ENCODE peak calls at places on chromosomes 7 and 10, in five cellular contexts. I is lower lobe of right lung, Y is pancreas, F is Peyer's patch, W is aorta. U is an unnamed sample.

GRCh38 chr7:117673367-117673766 is 193.5 kb downstream of the CFTR start:
- DNase-seq in Y (peak; percentile 52), W (no peak), I (peak; percentile 69), F (peak; percentile 63), U (no peak)

GRCh38 chr7:116273283-116273917 is 63.1 kb downstream of the TES start:
- DNase-seq in Y (no peak), W (no peak), F (no peak), I (no peak), U (no peak)

GRCh38 chr10:99733366-99733765 is 1.3 kb downstream of the CUTC start:
- DNase-seq in F (no peak), W (no peak), I (no peak), Y (no peak), U (no peak)

GRCh38 chr10:109969907-109970306 is 37.9 kb upstream of the ADD3 start:
- DNase-seq in W (no peak), I (no peak), F (no peak), Y (no peak), U (no peak)

GRCh38 chr10:90193240-90193985 is 492.0 kb downstream of the KIF20B start:
- DNase-seq in W (no peak), Y (no peak), F (no peak), I (no peak), U (no peak)

GRCh38 chr7:84362828-84363227 is 168.2 kb upstream of the SEMA3A start:
- DNase-seq in W (no peak), I (no peak), F (no peak), Y (no peak), U (no peak)

GRCh38 chr10:35913628-35914027 is 271.5 kb upstream of the FZD8 start:
- DNase-seq in F (no peak), I (no peak), W (no peak), Y (no peak), U (no peak)

GRCh38 chr7:133976140-133976539 is 151.0 kb upstream of the LRGUK start:
- DNase-seq in F (no peak), W (no peak), I (no peak), Y (no peak), U (no peak)

GRCh38 chr10:48205918-48206317 is 68.6 kb downstream of the FRMPD2 start:
- DNase-seq in F (no peak), Y (no peak), I (no peak), W (no peak), U (no peak)

GRCh38 chr10:1159131-1160061 is 103.2 kb downstream of the WDR37 start:
- DNase-seq in F (peak; percentile 29), I (no peak), Y (no peak), W (no peak), U (no peak)

GRCh38 chr10:774661-775244 is 85.3 kb upstream of the DIP2C start:
- DNase-seq in F (no peak), Y (no peak), W (no peak), I (no peak), U (no peak)

GRCh38 chr7:101954494-101954893 is 137.1 kb downstream of the CUX1 start:
- DNase-seq in Y (no peak), W (peak; percentile 36), I (no peak), F (no peak), U (no peak)

GRCh38 chr10:69345402-69345801 is 67.1 kb downstream of the HK1 start:
- DNase-seq in I (no peak), Y (no peak), W (no peak), F (no peak), U (no peak)

GRCh38 chr10:28708921-28709461 is 31.7 kb downstream of the BAMBI start:
- DNase-seq in Y (no peak), F (no peak), W (no peak), I (no peak), U (no peak)

GRCh38 chr10:133567609-133568286 is 2.4 kb upstream of the SYCE1 start:
- DNase-seq in Y (peak; percentile 52), W (no peak), F (no peak), I (no peak), U (no peak)

GRCh38 chr7:38310601-38311057 is 37.2 kb upstream of the TARP start:
- DNase-seq in F (no peak), I (peak; percentile 74), W (no peak), Y (no peak), U (no peak)

GRCh38 chr10:72096115-72097000 is 8.0 kb upstream of the SPOCK2 start:
- DNase-seq in W (no peak), F (no peak), I (no peak), Y (no peak), U (no peak)

GRCh38 chr10:33653584-33654367 is 319.3 kb upstream of the NRP1 start:
- DNase-seq in W (no peak), F (no peak), I (no peak), Y (no peak), U (no peak)

GRCh38 chr10:114806572-114807391 is 14.8 kb upstream of the FHIP2A start:
- DNase-seq in Y (no peak), F (no peak), I (no peak), W (no peak), U (no peak)

GRCh38 chr7:143900230-143900766 is 1.7 kb downstream of the TCAF1 start:
- DNase-seq in I (no peak), F (peak; percentile 73), Y (no peak), W (no peak), U (no peak)

GRCh38 chr10:23314835-23315239 is 29.8 kb downstream of the C10orf67 start:
- DNase-seq in I (no peak), F (peak; percentile 57), W (no peak), Y (no peak), U (peak; percentile 71)

GRCh38 chr7:112272921-112273561 is 66.5 kb downstream of the ZNF277 start:
- DNase-seq in I (peak; percentile 53), F (no peak), Y (no peak), W (no peak), U (peak; percentile 54)

GRCh38 chr10:63530409-63530808 is 9.2 kb downstream of the REEP3 start:
- DNase-seq in I (no peak), Y (no peak), F (no peak), W (no peak), U (no peak)

GRCh38 chr7:24284699-24285506 is 913 bp downstream of the NPY start:
- DNase-seq in W (no peak), I (no peak), Y (peak; percentile 55), F (no peak), U (no peak)

GRCh38 chr10:45080321-45080720 is 79.6 kb downstream of the ZNF22 start:
- DNase-seq in Y (no peak), F (no peak), I (no peak), W (no peak), U (no peak)

GRCh38 chr7:75743455-75743859 is 4.7 kb upstream of the HIP1 start:
- DNase-seq in W (no peak), F (no peak), Y (no peak), I (no peak), U (no peak)

GRCh38 chr7:15751191-15751701 is 64.8 kb upstream of the MEOX2 start:
- DNase-seq in I (no peak), W (no peak), Y (no peak), F (no peak), U (no peak)

GRCh38 chr7:55078465-55079372 is 59.9 kb downstream of the EGFR start:
- DNase-seq in I (peak; percentile 75), F (peak; percentile 74), Y (no peak), W (no peak), U (no peak)

GRCh38 chr7:29308424-29308823 is 113.8 kb downstream of the CHN2 start:
- DNase-seq in Y (no peak), W (no peak), I (no peak), F (no peak), U (no peak)

GRCh38 chr7:157347217-157347904 is 10.6 kb downstream of the DNAJB6 start:
- DNase-seq in W (peak; percentile 82), I (no peak), Y (no peak), F (no peak), U (no peak)

GRCh38 chr10:12577610-12578009 is 228.3 kb downstream of the CAMK1D start:
- DNase-seq in F (no peak), W (no peak), Y (no peak), I (no peak), U (no peak)

GRCh38 chr7:103446046-103446520 is at the start of gene SLC26A5:
- DNase-seq in I (peak; percentile 76), F (no peak), W (no peak), Y (peak; percentile 68), U (no peak)

GRCh38 chr7:74449809-74450397 is 3.8 kb upstream of the GTF2IRD1 start:
- DNase-seq in Y (no peak), I (no peak), W (no peak), F (peak; percentile 81), U (peak; percentile 60)

GRCh38 chr10:113679463-113680171 is at the start of gene CASP7:
- DNase-seq in Y (peak; percentile 89), F (peak; percentile 92), W (peak; percentile 92), I (peak; percentile 86), U (peak; percentile 70)

GRCh38 chr7:259191-259505 is 30.8 kb upstream of the FOXL3 start:
- DNase-seq in F (no peak), W (no peak), I (no peak), Y (no peak), U (no peak)

GRCh38 chr7:261341-262250 is 28.4 kb upstream of the FOXL3 start:
- DNase-seq in W (peak; percentile 72), Y (peak; percentile 59), F (no peak), I (peak; percentile 39), U (no peak)

GRCh38 chr7:260441-261281 is 29.3 kb upstream of the FOXL3 start:
- DNase-seq in W (peak; percentile 72), I (peak; percentile 41), F (no peak), Y (peak; percentile 71), U (no peak)

GRCh38 chr7:258476-259190 is 31.3 kb upstream of the FOXL3 start:
- DNase-seq in Y (peak; percentile 64), I (peak; percentile 37), F (no peak), W (peak; percentile 73), U (no peak)

GRCh38 chr7:259751-260405 is 30.1 kb upstream of the FOXL3 start:
- DNase-seq in Y (peak; percentile 68), F (no peak), I (peak; percentile 38), W (peak; percentile 64), U (no peak)
- H3K4me3 ChIP-seq in Y (no peak overlapping the region), F (no peak overlapping the region), I (no peak overlapping the region), W (no peak overlapping the region), U (no peak overlapping the region)

DNA sequence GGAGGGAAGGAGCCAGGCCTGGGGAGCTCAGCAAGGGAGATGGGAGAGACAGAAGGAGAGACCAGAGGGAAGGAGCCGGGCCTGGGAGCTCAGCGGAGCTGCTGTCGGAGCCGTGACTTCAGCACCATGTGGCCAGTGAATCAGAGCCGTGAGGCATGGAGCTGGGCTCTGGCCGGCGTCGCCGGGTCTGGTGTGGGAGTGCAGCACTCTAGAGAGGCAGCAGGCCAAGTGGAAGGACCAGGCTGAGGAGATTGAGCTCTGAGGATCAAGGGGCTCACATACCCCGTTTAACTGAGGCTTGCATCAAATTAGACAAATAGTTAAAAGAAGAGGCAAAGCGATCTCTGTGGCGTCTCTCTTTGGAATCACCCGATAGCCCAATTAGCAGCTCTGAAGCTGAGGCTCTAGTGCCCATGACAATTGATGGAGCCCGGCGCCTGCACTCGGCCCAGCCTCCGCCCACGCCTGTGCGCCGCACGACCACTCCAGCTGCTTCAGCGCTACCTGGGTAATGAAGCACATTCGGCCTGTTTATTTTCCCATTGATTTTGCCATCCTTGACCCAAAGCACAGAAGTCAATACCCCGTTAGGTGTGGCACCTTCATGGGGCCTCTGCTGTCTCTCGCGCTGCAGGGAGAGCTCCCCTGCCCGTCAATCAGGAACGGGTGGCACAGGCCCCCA is 150.2 kb downstream of the MAD1L1 start:
- DNase-seq in F (no peak), I (no peak), Y (no peak), W (no peak), U (no peak)
- H3K27ac ChIP-seq in F (no peak overlapping the region), I (no peak overlapping the region), Y (no peak overlapping the region), W (no peak overlapping the region), U (no peak overlapping the region)

GRCh38 chr7:98907570-98907969 is 29.2 kb downstream of the TRRAP start:
- DNase-seq in W (no peak), Y (no peak), F (no peak), I (no peak), U (no peak)
- H3K36me3 ChIP-seq in W (peaks cover 12% of the 10 kb centered on the region), Y (no peaks in the 10 kb centered on the region), F (no peaks in the 10 kb centered on the region), I (peaks cover 100% of the 10 kb centered on the region), U (peaks cover 90% of the 10 kb centered on the region)

GRCh38 chr7:25795824-25796235 is 356.2 kb upstream of the NFE2L3 start:
- DNase-seq in Y (no peak), F (no peak), W (no peak), I (no peak), U (no peak)
- H3K4me3 ChIP-seq in Y (no peak overlapping the region), F (no peak overlapping the region), W (no peak overlapping the region), I (no peak overlapping the region), U (no peak overlapping the region)

U was measured in CD4-positive, CD25-positive, alpha-beta regulatory T cell.